ENCODE peak calls at places on chromosomes 6 and 20, in seven cellular contexts. One of them, this sample, is unnamed. For H3K4me1, the result is how much of the 10 kb centered on the place peaks cover.

GRCh38 chr6:125994659-125995488 is 8.5 kb downstream of the TRMT11 start:
- DNase-seq in mesenchymal stem cell: no peak
- DNase-seq in breast epithelium: no peak
- DNase-seq in tibial artery: no peak
- DNase-seq in mucosa of descending colon: no peak
- DNase-seq in K562: no peak
- DNase-seq in SJSA1: no peak
- DNase-seq in this sample: no peak

GRCh38 chr20:22579711-22580697 is 4.4 kb downstream of the FOXA2 start:
- DNase-seq in mesenchymal stem cell: no peak
- DNase-seq in breast epithelium: no peak
- DNase-seq in tibial artery: no peak
- DNase-seq in mucosa of descending colon: no peak
- DNase-seq in K562: no peak
- DNase-seq in SJSA1: no peak
- DNase-seq in this sample: no peak

GRCh38 chr20:37948956-37949355 is 46.0 kb downstream of the VSTM2L start:
- DNase-seq in mesenchymal stem cell: no peak
- DNase-seq in breast epithelium: no peak
- DNase-seq in tibial artery: no peak
- DNase-seq in mucosa of descending colon: no peak
- DNase-seq in K562: no peak
- DNase-seq in SJSA1: no peak
- DNase-seq in this sample: no peak

GRCh38 chr6:15337584-15337981 is 91.7 kb downstream of the JARID2 start:
- DNase-seq in mesenchymal stem cell: no peak
- DNase-seq in breast epithelium: no peak
- DNase-seq in tibial artery: no peak
- DNase-seq in mucosa of descending colon: no peak
- DNase-seq in K562: no peak
- DNase-seq in SJSA1: no peak
- DNase-seq in this sample: no peak

GRCh38 chr20:63092660-63093215 is 86.0 kb upstream of the BHLHE23 start:
- DNase-seq in mesenchymal stem cell: no peak
- DNase-seq in breast epithelium: peak
- DNase-seq in tibial artery: no peak
- DNase-seq in mucosa of descending colon: peak
- DNase-seq in K562: no peak
- DNase-seq in SJSA1: peak
- DNase-seq in this sample: no peak

GRCh38 chr6:87118054-87118453 is 23.1 kb upstream of the CGA start:
- DNase-seq in mesenchymal stem cell: no peak
- DNase-seq in breast epithelium: no peak
- DNase-seq in tibial artery: no peak
- DNase-seq in mucosa of descending colon: no peak
- DNase-seq in K562: no peak
- DNase-seq in SJSA1: no peak
- DNase-seq in this sample: peak

GRCh38 chr6:137722749-137723272 is 144.2 kb upstream of the TNFAIP3 start:
- DNase-seq in mesenchymal stem cell: peak
- DNase-seq in breast epithelium: no peak
- DNase-seq in tibial artery: no peak
- DNase-seq in mucosa of descending colon: no peak
- DNase-seq in K562: no peak
- DNase-seq in SJSA1: no peak
- DNase-seq in this sample: no peak

GRCh38 chr20:11229772-11230171 is 556.0 kb upstream of the JAG1 start:
- DNase-seq in mesenchymal stem cell: peak
- DNase-seq in breast epithelium: no peak
- DNase-seq in tibial artery: peak
- DNase-seq in mucosa of descending colon: peak
- DNase-seq in K562: no peak
- DNase-seq in SJSA1: peak
- DNase-seq in this sample: peak

GRCh38 chr6:166541366-166541765 is 45.1 kb downstream of the RAMACL start:
- DNase-seq in mesenchymal stem cell: no peak
- DNase-seq in breast epithelium: no peak
- DNase-seq in tibial artery: no peak
- DNase-seq in mucosa of descending colon: no peak
- DNase-seq in K562: no peak
- DNase-seq in SJSA1: no peak
- DNase-seq in this sample: no peak

GRCh38 chr20:33539129-33539528 is 49.2 kb downstream of the CBFA2T2 start:
- DNase-seq in mesenchymal stem cell: peak
- DNase-seq in breast epithelium: no peak
- DNase-seq in tibial artery: no peak
- DNase-seq in mucosa of descending colon: no peak
- DNase-seq in K562: no peak
- DNase-seq in SJSA1: peak
- DNase-seq in this sample: no peak

GRCh38 chr20:3658708-3659491 is 4.3 kb downstream of the GFRA4 start:
- DNase-seq in mesenchymal stem cell: no peak
- DNase-seq in breast epithelium: no peak
- DNase-seq in tibial artery: no peak
- DNase-seq in mucosa of descending colon: no peak
- DNase-seq in K562: no peak
- DNase-seq in SJSA1: no peak
- DNase-seq in this sample: no peak

GRCh38 chr6:34241351-34242215 is 4.9 kb downstream of the HMGA1 start:
- DNase-seq in mesenchymal stem cell: no peak
- DNase-seq in breast epithelium: peak
- DNase-seq in tibial artery: no peak
- DNase-seq in mucosa of descending colon: peak
- DNase-seq in K562: no peak
- DNase-seq in SJSA1: no peak
- DNase-seq in this sample: no peak

GRCh38 chr6:34240329-34241248 is 3.9 kb downstream of the HMGA1 start:
- DNase-seq in mesenchymal stem cell: no peak
- DNase-seq in breast epithelium: peak
- DNase-seq in tibial artery: no peak
- DNase-seq in mucosa of descending colon: peak
- DNase-seq in K562: peak
- DNase-seq in SJSA1: no peak
- DNase-seq in this sample: no peak

GRCh38 chr6:34243131-34243771 is 5.6 kb downstream of the SMIM29 start:
- DNase-seq in mesenchymal stem cell: peak
- DNase-seq in breast epithelium: peak
- DNase-seq in tibial artery: no peak
- DNase-seq in mucosa of descending colon: no peak
- DNase-seq in K562: no peak
- DNase-seq in SJSA1: peak
- DNase-seq in this sample: peak

GRCh38 chr6:34243901-34244884 is 4.6 kb downstream of the SMIM29 start:
- DNase-seq in mesenchymal stem cell: peak
- DNase-seq in breast epithelium: peak
- DNase-seq in tibial artery: peak
- DNase-seq in mucosa of descending colon: peak
- DNase-seq in K562: peak
- DNase-seq in SJSA1: peak
- DNase-seq in this sample: peak

GRCh38 chr6:34242252-34243130 is 5.8 kb downstream of the HMGA1 start:
- DNase-seq in mesenchymal stem cell: no peak
- DNase-seq in breast epithelium: peak
- DNase-seq in tibial artery: no peak
- DNase-seq in mucosa of descending colon: no peak
- DNase-seq in K562: no peak
- DNase-seq in SJSA1: no peak
- DNase-seq in this sample: no peak
- H3K4me1 ChIP-seq in mesenchymal stem cell: half or more
- H3K4me1 ChIP-seq in breast epithelium: under half
- H3K4me1 ChIP-seq in tibial artery: under half
- H3K4me1 ChIP-seq in mucosa of descending colon: under half
- H3K4me1 ChIP-seq in K562: half or more
- H3K4me1 ChIP-seq in SJSA1: half or more
- H3K4me1 ChIP-seq in this sample: under half

GRCh38 chr6:31403283-31403989 is at the start of gene MICA:
- DNase-seq in mesenchymal stem cell: peak
- DNase-seq in breast epithelium: peak
- DNase-seq in tibial artery: peak
- DNase-seq in mucosa of descending colon: peak
- DNase-seq in K562: peak
- DNase-seq in SJSA1: peak
- DNase-seq in this sample: peak

GRCh38 chr6:31402324-31403282 is 792 bp upstream of the MICA start:
- DNase-seq in mesenchymal stem cell: peak
- DNase-seq in breast epithelium: no peak
- DNase-seq in tibial artery: peak
- DNase-seq in mucosa of descending colon: no peak
- DNase-seq in K562: peak
- DNase-seq in SJSA1: no peak
- DNase-seq in this sample: peak

GRCh38 chr6:31401403-31401802 is 2.0 kb upstream of the MICA start:
- DNase-seq in mesenchymal stem cell: peak
- DNase-seq in breast epithelium: no peak
- DNase-seq in tibial artery: peak
- DNase-seq in mucosa of descending colon: no peak
- DNase-seq in K562: no peak
- DNase-seq in SJSA1: peak
- DNase-seq in this sample: peak

GRCh38 chr6:31399589-31400466 is 3.6 kb upstream of the MICA start:
- DNase-seq in mesenchymal stem cell: peak
- DNase-seq in breast epithelium: peak
- DNase-seq in tibial artery: peak
- DNase-seq in mucosa of descending colon: peak
- DNase-seq in K562: peak
- DNase-seq in SJSA1: peak
- DNase-seq in this sample: peak

GRCh38 chr6:31400467-31401289 is 2.7 kb upstream of the MICA start:
- DNase-seq in mesenchymal stem cell: peak
- DNase-seq in breast epithelium: peak
- DNase-seq in tibial artery: peak
- DNase-seq in mucosa of descending colon: peak
- DNase-seq in K562: peak
- DNase-seq in SJSA1: peak
- DNase-seq in this sample: no peak
- H3K4me1 ChIP-seq in mesenchymal stem cell: under half
- H3K4me1 ChIP-seq in breast epithelium: under half
- H3K4me1 ChIP-seq in tibial artery: under half
- H3K4me1 ChIP-seq in mucosa of descending colon: under half
- H3K4me1 ChIP-seq in K562: under half
- H3K4me1 ChIP-seq in SJSA1: under half
- H3K4me1 ChIP-seq in this sample: under half

DNA sequence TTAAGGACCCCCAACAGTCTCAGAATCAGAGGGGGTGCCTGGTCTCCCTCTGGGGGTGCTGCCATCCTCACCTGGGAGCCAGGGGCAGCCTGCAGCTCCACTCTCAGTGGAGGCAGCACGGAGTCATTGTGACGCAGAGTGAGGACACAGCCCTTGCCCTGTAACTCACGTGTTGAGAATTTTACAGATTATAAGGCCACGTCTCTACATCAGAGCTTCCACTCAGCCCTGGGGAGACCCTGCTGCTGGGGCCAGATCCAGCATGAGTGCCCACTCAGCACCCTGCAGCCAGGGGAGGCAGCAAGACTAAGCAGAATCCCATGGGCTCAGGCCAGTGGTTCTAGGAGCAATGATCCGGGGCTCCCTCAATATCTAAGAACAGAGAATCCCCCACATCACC is 137.4 kb upstream of the AFDN start:
- DNase-seq in mesenchymal stem cell: no peak
- DNase-seq in breast epithelium: no peak
- DNase-seq in tibial artery: no peak
- DNase-seq in mucosa of descending colon: no peak
- DNase-seq in K562: no peak
- DNase-seq in SJSA1: no peak
- DNase-seq in this sample: no peak
- H3K4me1 ChIP-seq in mesenchymal stem cell: under half
- H3K4me1 ChIP-seq in breast epithelium: under half
- H3K4me1 ChIP-seq in tibial artery: under half
- H3K4me1 ChIP-seq in mucosa of descending colon: under half
- H3K4me1 ChIP-seq in K562: under half
- H3K4me1 ChIP-seq in SJSA1: under half
- H3K4me1 ChIP-seq in this sample: under half

GRCh38 chr6:12101048-12101447 is 88.9 kb downstream of the HIVEP1 start:
- DNase-seq in mesenchymal stem cell: no peak
- DNase-seq in breast epithelium: no peak
- DNase-seq in tibial artery: no peak
- DNase-seq in mucosa of descending colon: no peak
- DNase-seq in K562: no peak
- DNase-seq in SJSA1: no peak
- DNase-seq in this sample: no peak
- H3K4me1 ChIP-seq in mesenchymal stem cell: under half
- H3K4me1 ChIP-seq in breast epithelium: under half
- H3K4me1 ChIP-seq in tibial artery: under half
- H3K4me1 ChIP-seq in mucosa of descending colon: under half
- H3K4me1 ChIP-seq in K562: under half
- H3K4me1 ChIP-seq in SJSA1: under half
- H3K4me1 ChIP-seq in this sample: under half

This sample was measured in foreskin keratinocyte.